ENCODE peak calls at places on chromosomes 4 and X, in five cellular contexts. P is fibroblast of mammary gland, E is GM12878, N is transverse colon, L is AG09319. H is an unnamed sample.

GRCh38 chr4:36088542-36088941 is 155.8 kb downstream of the ARAP2 start:
- DNase-seq in P (no peak), E (no peak), N (no peak), L (no peak), H (no peak)

GRCh38 chr4:73053076-73053475 is 16.4 kb downstream of the COX18 start:
- DNase-seq in N (no peak), L (no peak), E (no peak), P (peak; percentile 4), H (no peak)

GRCh38 chr4:1169171-1169671 is 3.2 kb downstream of the SPON2 start:
- DNase-seq in N (no peak), L (no peak), E (no peak), P (no peak), H (no peak)

GRCh38 chr4:17347445-17347844 is 164.4 kb downstream of the QDPR start:
- DNase-seq in N (no peak), L (no peak), P (peak; percentile 54), E (no peak), H (no peak)

GRCh38 chr4:108644237-108644636 is 6.2 kb upstream of the OSTC start:
- DNase-seq in E (no peak), L (no peak), N (no peak), P (peak; percentile 49), H (no peak)

GRCh38 chrX:101918746-101919145 is 13.1 kb downstream of the ZMAT1 start:
- DNase-seq in L (no peak), N (no peak), P (no peak), E (no peak), H (no peak)

GRCh38 chr4:3257125-3257690 is 8.2 kb downstream of the MSANTD1 start:
- DNase-seq in E (no peak), N (peak; percentile 32), P (no peak), L (no peak), H (no peak)

GRCh38 chr4:173046818-173047217 is 121.8 kb upstream of the GALNT7 start:
- DNase-seq in N (no peak), L (no peak), P (no peak), E (no peak), H (no peak)

GRCh38 chr4:111283066-111283677 is 660.3 kb upstream of the PITX2 start:
- DNase-seq in P (peak; percentile 64), L (no peak), N (peak; percentile 70), E (no peak), H (peak; percentile 42)

GRCh38 chr4:24372915-24373314 is 211.4 kb downstream of the DHX15 start:
- DNase-seq in L (no peak), E (no peak), P (no peak), N (no peak), H (no peak)

GRCh38 chr4:113407409-113407808 is 354.1 kb downstream of the CAMK2D start:
- DNase-seq in L (no peak), N (no peak), P (no peak), E (no peak), H (no peak)

GRCh38 chrX:103431316-103431715 is 55.0 kb downstream of the BEX3 start:
- DNase-seq in P (peak; percentile 67), L (no peak), E (no peak), N (no peak), H (no peak)

GRCh38 chrX:117985241-117985640 is 131.4 kb downstream of the KLHL13 start:
- DNase-seq in N (peak; percentile 42), P (no peak), L (no peak), E (no peak), H (no peak)

GRCh38 chrX:39576081-39576701 is 521.6 kb downstream of the BCOR start:
- DNase-seq in P (no peak), N (no peak), E (no peak), L (no peak), H (no peak)

GRCh38 chr4:85543832-85544231 is 68.9 kb downstream of the ARHGAP24 start:
- DNase-seq in L (no peak), N (no peak), P (peak; percentile 50), E (no peak), H (no peak)

GRCh38 chr4:11228575-11228974 is 200.1 kb downstream of the HS3ST1 start:
- DNase-seq in P (no peak), N (no peak), E (no peak), L (no peak), H (no peak)

GRCh38 chr4:153465583-153465921 is 608 bp upstream of the TMEM131L start:
- DNase-seq in N (peak; percentile 58), E (no peak), P (peak; percentile 59), L (no peak), H (peak; percentile 48)

GRCh38 chr4:165403667-165404066 is 24.9 kb downstream of the CPE start:
- DNase-seq in P (no peak), E (no peak), L (no peak), N (no peak), H (no peak)

GRCh38 chr4:47122592-47123291 is 91.4 kb downstream of the GABRB1 start:
- DNase-seq in E (peak; percentile 21), L (peak; percentile 4), P (peak; percentile 72), N (peak; percentile 58), H (no peak)

GRCh38 chr4:88523325-88524129 is at the start of gene PYURF:
- DNase-seq in N (peak; percentile 97), L (peak; percentile 84), P (peak; percentile 92), E (peak; percentile 44), H (peak; percentile 84)

GRCh38 chr4:14877246-14878220 is 124.7 kb upstream of the CPEB2 start:
- DNase-seq in E (no peak), N (no peak), L (no peak), P (no peak), H (no peak)

GRCh38 chr4:32506067-32506466 is 1785.9 kb downstream of the PCDH7 start:
- DNase-seq in L (no peak), N (no peak), P (no peak), E (no peak), H (no peak)

GRCh38 chrX:138939038-138939437 is 227.5 kb upstream of the FGF13 start:
- DNase-seq in P (no peak), E (no peak), L (no peak), N (no peak), H (no peak)

GRCh38 chr4:1533501-1534064 is 127.3 kb upstream of the NKX1-1 start:
- DNase-seq in N (no peak), P (no peak), L (no peak), E (no peak), H (no peak)

GRCh38 chr4:143587703-143588102 is 74.2 kb downstream of the SMARCA5 start:
- DNase-seq in N (no peak), P (peak; percentile 33), L (no peak), E (no peak), H (no peak)

GRCh38 chrX:13007519-13008188 is 32.7 kb downstream of the TMSB4X start:
- DNase-seq in E (no peak), N (no peak), L (no peak), P (peak; percentile 47), H (no peak)

GRCh38 chrX:41889317-41890025 is 33.9 kb downstream of the CASK start:
- DNase-seq in P (peak; percentile 62), N (no peak), L (no peak), E (no peak), H (no peak)

GRCh38 chr4:88106205-88106604 is 52.2 kb downstream of the ABCG2 start:
- DNase-seq in L (no peak), E (no peak), N (no peak), P (peak; percentile 46), H (no peak)

GRCh38 chrX:41781500-41781899 is 57.5 kb downstream of the GPR82 start:
- DNase-seq in L (peak; percentile 14), N (no peak), P (peak; percentile 61), E (no peak), H (no peak)

GRCh38 chr4:34953145-34953799 is 1291.0 kb downstream of the ARAP2 start:
- DNase-seq in P (no peak), L (no peak), E (no peak), N (no peak), H (no peak)

GRCh38 chr4:144809056-144809640 is 163.2 kb downstream of the HHIP start:
- DNase-seq in P (no peak), L (no peak), N (no peak), E (no peak), H (no peak)

GRCh38 chr4:155758500-155759371 is at the start of gene GUCY1B1:
- DNase-seq in N (peak; percentile 81), L (peak; percentile 80), P (peak; percentile 93), E (peak; percentile 44), H (peak; percentile 88)

GRCh38 chrX:67892391-67892790 is 348.6 kb downstream of the AR start:
- DNase-seq in L (no peak), N (no peak), E (no peak), P (no peak), H (no peak)

GRCh38 chr4:4840351-4840750 is 19.1 kb upstream of the MSX1 start:
- DNase-seq in N (no peak), L (no peak), E (no peak), P (no peak), H (no peak)

GRCh38 chr4:115664285-115664684 is 550.9 kb upstream of the NDST4 start:
- DNase-seq in L (no peak), P (no peak), N (no peak), E (no peak), H (no peak)

GRCh38 chr4:111546881-111547280 is 598.4 kb upstream of the FAM241A start:
- DNase-seq in P (no peak), N (no peak), E (no peak), L (no peak), H (no peak)

GRCh38 chr4:189548484-189549160 is 392.1 kb upstream of the FRG1 start:
- DNase-seq in N (no peak), L (no peak), P (no peak), E (no peak), H (no peak)
- TF ChIP-seq CTCF in N (no peak), L (no peak), P (no peak), E (no peak), H (no peak)

GRCh38 chrX:16138108-16138427 is 14.7 kb downstream of the GRPR start:
- DNase-seq in L (no peak), E (peak; percentile 16), N (no peak), P (no peak), H (no peak)
- TF ChIP-seq CTCF in L (no peak), E (peak; percentile 52), N (no peak), P (peak; percentile 2), H (no peak)

GRCh38 chr4:20428410-20429160 is 176.9 kb downstream of the SLIT2 start:
- DNase-seq in L (no peak), N (no peak), P (peak; percentile 34), E (no peak), H (no peak)
- TF ChIP-seq CTCF in L (peak; percentile 17), N (no peak), P (peak; percentile 31), E (peak; percentile 40), H (no peak)

GRCh38 chrX:70096052-70096451 is 33.8 kb downstream of the OTUD6A start:
- DNase-seq in E (no peak), P (peak; percentile 24), N (no peak), L (no peak), H (no peak)
- TF ChIP-seq CTCF in E (peak; percentile 9), P (peak; percentile 29), N (no peak), L (peak; percentile 21), H (no peak)

GRCh38 chr4:148999924-149000323 is 557.7 kb upstream of the NR3C2 start:
- DNase-seq in L (no peak), E (no peak), N (no peak), P (no peak), H (no peak)

GRCh38 chr4:148998719-148999118 is 556.5 kb upstream of the NR3C2 start:
- DNase-seq in P (peak; percentile 18), N (no peak), L (no peak), E (no peak), H (no peak)
- TF ChIP-seq CTCF in P (peak; percentile 40), N (no peak), L (peak; percentile 38), E (peak; percentile 30), H (no peak)

GRCh38 chr4:181271241-181271640 is 972.0 kb upstream of the TENM3 start:
- DNase-seq in E (no peak), P (no peak), L (no peak), N (no peak), H (no peak)
- TF ChIP-seq CTCF in E (no peak), P (no peak), L (no peak), N (no peak), H (no peak)